ENCODE peak calls at places on chromosomes 11 and 22, in five cellular contexts. Y is mammary epithelial cell, C is tibial nerve, H is left ventricle myocardium inferior, O is mesendoderm. U is an unnamed sample. For H3K27me3, the result is how much of the 10 kb centered on the place peaks cover.

GRCh38 chr22:36102995-36103394 is 57.6 kb downstream of the APOL3 start:
- DNase-seq in Y (no peak), C (no peak), H (no peak), O (no peak), U (no peak)

GRCh38 chr11:66136752-66137123 is 66.7 kb downstream of the PACS1 start:
- DNase-seq in Y (no peak), C (no peak), H (no peak), O (no peak), U (no peak)

GRCh38 chr11:114155116-114155515 is 95.6 kb downstream of the ZBTB16 start:
- DNase-seq in Y (no peak), C (no peak), H (peak), O (no peak), U (no peak)

GRCh38 chr11:44957051-44957515 is 6.4 kb upstream of the TP53I11 start:
- DNase-seq in Y (no peak), C (no peak), H (peak), O (no peak), U (no peak)

GRCh38 chr11:7353100-7353499 is 101.4 kb downstream of the SYT9 start:
- DNase-seq in Y (peak), C (peak), H (no peak), O (peak), U (no peak)

GRCh38 chr11:63813035-63813562 is at the start of gene SPINDOC:
- DNase-seq in Y (peak), C (peak), H (peak), O (peak), U (peak)

GRCh38 chr22:42865536-42865935 is 8.5 kb upstream of the ARFGAP3 start:
- DNase-seq in Y (no peak), C (no peak), H (no peak), O (no peak), U (no peak)

GRCh38 chr11:44033411-44033850 is 14.3 kb upstream of the ACCSL start:
- DNase-seq in Y (no peak), C (no peak), H (no peak), O (no peak), U (no peak)

GRCh38 chr11:128497057-128497957 is 90.1 kb downstream of the ETS1 start:
- DNase-seq in Y (peak), C (peak), H (no peak), O (peak), U (no peak)

GRCh38 chr11:47983464-47984397 is 3.4 kb downstream of the PTPRJ start:
- DNase-seq in Y (no peak), C (no peak), H (no peak), O (no peak), U (no peak)

GRCh38 chr11:61477734-61478148 is 30.8 kb upstream of the LRRC10B start:
- DNase-seq in Y (no peak), C (peak), H (peak), O (peak), U (peak)

GRCh38 chr22:38956551-38956950 is 858 bp upstream of the APOBEC3A start:
- DNase-seq in Y (no peak), C (no peak), H (no peak), O (no peak), U (no peak)

GRCh38 chr22:38957808-38958207 is 399 bp downstream of the APOBEC3A start:
- DNase-seq in Y (no peak), C (no peak), H (no peak), O (no peak), U (no peak)

GRCh38 chr22:38957046-38957770 is at the start of gene APOBEC3A:
- DNase-seq in Y (no peak), C (no peak), H (peak), O (no peak), U (no peak)

GRCh38 chr22:38959574-38959973 is 2.2 kb downstream of the APOBEC3A start:
- DNase-seq in Y (no peak), C (no peak), H (no peak), O (no peak), U (no peak)

GRCh38 chr22:38958359-38958943 is 1.0 kb downstream of the APOBEC3A start:
- DNase-seq in Y (no peak), C (no peak), H (no peak), O (no peak), U (no peak)
- H3K27me3 ChIP-seq in Y (under half), C (under half), H (under half), O (under half), U (under half)

GRCh38 chr11:69640995-69641581 is at the start of gene CCND1:
- DNase-seq in Y (peak), C (peak), H (peak), O (peak), U (peak)
- H3K4me3 ChIP-seq in Y (peak), C (peak), H (peak), O (peak), U (peak)

DNA sequence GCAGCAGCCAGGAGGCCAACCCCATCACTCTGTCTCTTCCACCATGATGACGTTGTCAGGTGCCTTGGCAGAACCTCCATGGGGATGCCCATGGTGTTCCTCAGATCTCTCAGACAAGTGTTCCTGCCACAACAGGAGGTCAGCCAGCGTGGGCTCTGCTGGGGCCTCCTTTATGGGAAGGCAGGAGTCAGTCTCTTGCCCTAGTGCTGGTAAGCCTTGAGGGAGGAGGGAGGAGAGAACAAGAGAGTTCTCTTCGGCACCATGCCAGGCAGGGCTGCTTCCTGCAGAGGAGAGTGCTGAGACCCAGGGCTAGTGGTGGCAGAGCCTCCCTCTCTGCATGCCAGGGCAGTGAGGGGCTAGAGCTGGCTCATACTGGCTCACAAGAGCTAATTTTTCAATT is 32.5 kb downstream of the GNAZ start:
- DNase-seq in Y (no peak), C (no peak), H (no peak), O (no peak), U (no peak)
- H3K27me3 ChIP-seq in Y (under half), C (under half), H (under half), O (under half), U (under half)

GRCh38 chr11:46216040-46216764 is 61.3 kb upstream of the CREB3L1 start:
- DNase-seq in Y (no peak), C (no peak), H (no peak), O (no peak), U (no peak)
- H3K4me3 ChIP-seq in Y (no peak), C (no peak), H (peak), O (no peak), U (no peak)

DNA sequence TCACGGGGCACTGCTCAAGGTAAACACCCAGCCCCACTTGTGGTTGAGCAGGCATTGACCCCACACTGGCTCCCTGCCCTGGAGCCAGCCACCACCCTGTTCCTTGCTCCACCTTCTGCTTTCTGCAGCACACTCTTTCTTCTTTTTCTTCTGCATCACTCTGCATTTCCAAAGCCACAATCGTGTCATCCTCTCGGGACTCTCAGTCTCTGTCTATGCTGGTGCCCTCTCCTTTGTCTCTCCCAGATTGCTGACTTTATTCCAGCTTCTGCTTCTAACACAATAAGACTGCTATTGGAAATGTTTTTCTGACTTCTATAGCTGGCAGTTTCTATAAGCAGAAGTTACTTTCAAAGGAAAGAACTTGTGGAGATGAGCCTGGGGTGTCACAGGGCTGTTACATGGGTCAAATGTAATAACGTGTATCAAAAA is 14.4 kb downstream of the GRAP2 start:
- DNase-seq in Y (no peak), C (no peak), H (no peak), O (no peak), U (no peak)
- H3K27me3 ChIP-seq in Y (under half), C (under half), H (half or more), O (under half), U (under half)

GRCh38 chr11:134411887-134412507 is at the start of gene B3GAT1:
- DNase-seq in Y (no peak), C (no peak), H (no peak), O (no peak), U (no peak)
- H3K4me3 ChIP-seq in Y (peak), C (peak), H (peak), O (peak), U (peak)